ENCODE peak calls at places on chromosomes 16 and 17, in six cellular contexts. C is AG09309, Z is IMR-90, T is thoracic aorta, M is testis, F is B cell. R is an unnamed sample.

GRCh38 chr17:42564815-42565522 is 1.9 kb upstream of the MLX start:
- DNase-seq in C (no peak), Z (no peak), T (no peak), M (no peak), F (no peak), R (no peak)

GRCh38 chr17:20996724-20997615 is 45.8 kb downstream of the USP22 start:
- DNase-seq in C (no peak), Z (no peak), T (no peak), M (no peak), F (no peak), R (no peak)

GRCh38 chr16:67685388-67686112 is 18.9 kb downstream of the C16orf86 start:
- DNase-seq in C (no peak), Z (no peak), T (no peak), M (no peak), F (peak; percentile 58), R (no peak)

GRCh38 chr17:33335491-33336173 is 42.5 kb upstream of the ASIC2 start:
- DNase-seq in C (no peak), Z (no peak), T (no peak), M (no peak), F (no peak), R (no peak)

GRCh38 chr17:47742319-47743181 is 9.5 kb downstream of the TBX21 start:
- DNase-seq in C (no peak), Z (no peak), T (no peak), M (no peak), F (peak; percentile 50), R (no peak)

GRCh38 chr17:1992541-1992940 is 32.6 kb downstream of the RTN4RL1 start:
- DNase-seq in C (no peak), Z (no peak), T (no peak), M (no peak), F (no peak), R (no peak)

GRCh38 chr17:20009302-20010098 is at the start of gene SPECC1:
- DNase-seq in C (no peak), Z (peak; percentile 43), T (peak; percentile 46), M (peak; percentile 85), F (peak; percentile 79), R (peak; percentile 96)

GRCh38 chr16:71746442-71747046 is 22.0 kb upstream of the PHLPP2 start:
- DNase-seq in C (no peak), Z (peak; percentile 52), T (no peak), M (no peak), F (peak; percentile 41), R (peak; percentile 39)

GRCh38 chr17:28792877-28793666 is 49.3 kb downstream of the TRAF4 start:
- DNase-seq in C (no peak), Z (peak; percentile 32), T (no peak), M (no peak), F (no peak), R (no peak)

GRCh38 chr17:17595755-17596154 is 4.2 kb upstream of the PEMT start:
- DNase-seq in C (no peak), Z (no peak), T (no peak), M (no peak), F (no peak), R (no peak)

GRCh38 chr17:79027274-79027924 is 3.4 kb downstream of the C1QTNF1 start:
- DNase-seq in C (no peak), Z (no peak), T (no peak), M (no peak), F (no peak), R (no peak)

GRCh38 chr16:11296706-11297491 is 15.8 kb upstream of the PRM1 start:
- DNase-seq in C (no peak), Z (no peak), T (no peak), M (no peak), F (no peak), R (no peak)

GRCh38 chr16:88672776-88673175 is 9.9 kb upstream of the MVD start:
- DNase-seq in C (no peak), Z (no peak), T (no peak), M (no peak), F (no peak), R (no peak)

GRCh38 chr16:79784007-79784406 is 183.5 kb upstream of the MAF start:
- DNase-seq in C (no peak), Z (no peak), T (no peak), M (no peak), F (no peak), R (no peak)

GRCh38 chr17:263773-264172 is 82.3 kb upstream of the DOC2B start:
- DNase-seq in C (no peak), Z (no peak), T (no peak), M (peak; percentile 10), F (no peak), R (no peak)

GRCh38 chr16:85164838-85165516 is 52.7 kb upstream of the CIBAR2 start:
- DNase-seq in C (no peak), Z (no peak), T (no peak), M (no peak), F (no peak), R (no peak)

GRCh38 chr17:78967782-78968362 is 11.9 kb downstream of the LGALS3BP start:
- DNase-seq in C (no peak), Z (no peak), T (no peak), M (no peak), F (no peak), R (no peak)

GRCh38 chr17:49315551-49315951 is 46.5 kb downstream of the ZNF652 start:
- DNase-seq in C (peak; percentile 74), Z (peak; percentile 91), T (peak; percentile 48), M (peak; percentile 77), F (peak; percentile 82), R (peak; percentile 74)

GRCh38 chr17:79126139-79126538 is 51.5 kb downstream of the ENGASE start:
- DNase-seq in C (no peak), Z (no peak), T (no peak), M (no peak), F (no peak), R (no peak)

GRCh38 chr16:84976644-84977400 is 34.5 kb downstream of the ZDHHC7 start:
- DNase-seq in C (no peak), Z (no peak), T (no peak), M (no peak), F (no peak), R (no peak)

DNA sequence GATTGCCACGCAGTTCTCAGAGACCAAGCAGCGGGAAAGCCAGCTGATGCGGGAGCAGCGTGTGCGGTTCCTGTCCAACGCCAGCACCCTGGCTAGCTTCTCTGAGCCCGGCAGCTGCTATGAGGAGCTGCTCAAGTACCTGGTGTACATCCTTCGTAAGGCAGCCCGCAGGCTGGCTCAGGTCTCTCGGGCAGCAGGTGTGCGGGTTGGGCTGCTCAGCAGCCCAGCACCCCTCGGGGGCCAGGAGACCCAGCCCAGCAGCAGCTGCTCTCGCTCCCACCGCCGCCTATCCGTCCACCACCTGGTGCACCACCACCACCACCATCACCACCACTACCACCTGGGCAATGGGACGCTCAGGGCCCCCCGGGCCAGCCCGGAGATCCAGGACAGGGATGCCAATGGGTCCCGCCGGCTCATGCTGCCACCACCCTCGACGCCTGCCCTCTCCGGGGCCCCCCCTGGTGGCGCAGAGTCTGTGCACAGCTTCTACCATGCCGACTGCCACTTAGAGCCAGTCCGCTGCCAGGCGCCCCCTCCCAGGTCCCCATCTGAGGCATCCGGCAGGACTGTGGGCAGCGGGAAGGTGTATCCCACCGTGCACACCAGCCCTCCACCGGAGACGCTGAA is 15.2 kb downstream of the CACNA1G start:
- DNase-seq in C (no peak), Z (no peak), T (no peak), M (no peak), F (no peak), R (no peak)
- TF ChIP-seq CTCF in C (peak; percentile 3), Z (no peak), T (no peak), M (no peak), F (no peak), R (no peak)

GRCh38 chr17:80971704-80972304 is 19.8 kb upstream of the CHMP6 start:
- DNase-seq in C (no peak), Z (no peak), T (no peak), M (no peak), F (no peak), R (no peak)

GRCh38 chr17:80969030-80969673 is 22.5 kb upstream of the CHMP6 start:
- DNase-seq in C (no peak), Z (no peak), T (no peak), M (no peak), F (no peak), R (no peak)

GRCh38 chr17:80969674-80970043 is 22.0 kb upstream of the CHMP6 start:
- DNase-seq in C (no peak), Z (no peak), T (no peak), M (no peak), F (no peak), R (no peak)

GRCh38 chr17:80970044-80970761 is 21.4 kb upstream of the CHMP6 start:
- DNase-seq in C (no peak), Z (no peak), T (no peak), M (peak; percentile 55), F (peak; percentile 69), R (peak; percentile 87)

GRCh38 chr17:80970762-80971703 is 20.6 kb upstream of the CHMP6 start:
- DNase-seq in C (no peak), Z (no peak), T (no peak), M (no peak), F (no peak), R (no peak)
- TF ChIP-seq CTCF in C (no peak), Z (no peak), T (no peak), M (peak; percentile 7), F (peak; percentile 37), R (no peak)

DNA sequence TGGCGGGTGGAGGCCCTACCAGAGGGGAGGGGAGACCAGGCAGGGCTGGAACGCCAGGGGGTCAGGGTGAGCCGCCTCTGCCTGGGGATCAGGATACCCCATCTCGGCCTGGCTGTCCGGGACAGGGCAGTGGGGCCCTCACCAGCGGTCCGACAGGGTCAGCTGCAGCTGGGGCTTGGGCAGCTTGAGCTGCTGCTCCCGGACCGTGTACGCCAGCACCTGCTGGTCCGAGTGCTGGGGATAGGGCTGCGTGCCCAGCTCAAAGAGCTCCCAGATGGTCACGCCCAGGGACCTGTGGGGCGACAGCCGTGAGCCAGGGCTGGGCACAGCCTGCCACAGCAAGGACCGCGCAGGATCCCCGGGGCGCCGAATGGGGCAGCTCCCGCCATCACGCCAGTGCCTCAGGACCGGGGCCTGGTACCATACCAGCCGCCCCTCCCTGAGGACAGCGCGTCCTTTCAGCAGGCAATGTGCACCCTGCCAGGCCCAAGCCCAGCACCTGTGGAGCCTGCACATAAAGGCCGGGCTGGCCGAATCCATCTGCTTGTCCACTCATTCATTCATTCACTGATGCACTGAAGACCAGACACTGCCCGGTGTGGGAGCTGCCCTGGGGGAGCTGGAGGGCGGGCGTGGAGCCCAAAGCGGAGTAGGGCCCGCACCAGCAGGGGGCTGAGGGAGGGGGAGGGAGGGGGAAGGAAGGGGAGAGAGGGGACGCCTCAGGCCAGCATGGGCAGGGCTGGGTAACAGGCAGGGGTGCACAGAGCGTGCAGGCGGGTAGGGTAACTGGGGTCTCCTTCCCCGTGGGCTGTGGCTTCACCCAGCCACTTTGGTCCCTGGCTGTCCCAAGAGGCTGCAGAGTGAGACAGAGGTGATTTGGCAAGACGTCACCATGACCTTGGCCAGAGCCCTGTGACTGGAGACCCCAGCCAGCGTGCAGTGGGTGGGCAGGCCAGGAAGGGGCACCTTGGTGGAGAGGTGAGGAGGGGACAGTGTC is 42.0 kb upstream of the PVALEF start:
- DNase-seq in C (no peak), Z (no peak), T (no peak), M (no peak), F (no peak), R (no peak)
- TF ChIP-seq CTCF in C (no peak), Z (no peak), T (no peak), M (no peak), F (no peak), R (no peak)

DNA sequence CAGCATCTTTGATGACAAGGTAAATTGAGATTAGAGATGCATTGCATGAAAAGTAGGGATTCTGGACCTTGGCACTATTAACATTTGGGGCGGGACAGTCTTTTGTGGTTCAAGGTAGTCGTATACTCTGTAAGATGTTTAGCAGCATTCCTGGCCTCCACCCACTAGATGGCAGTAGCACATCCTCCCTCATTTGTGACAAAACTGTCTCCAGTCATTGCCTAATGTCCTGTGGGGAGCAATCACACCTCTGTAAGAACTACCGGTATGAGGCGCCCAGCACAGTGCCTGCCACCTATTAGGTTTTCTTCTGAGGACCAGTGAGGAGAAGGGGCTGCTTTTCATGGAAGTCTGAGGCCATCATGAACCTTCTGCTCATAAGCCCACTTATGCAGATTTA is 180.8 kb downstream of the RBFOX1 start:
- DNase-seq in C (no peak), Z (no peak), T (no peak), M (peak; percentile 42), F (no peak), R (no peak)
- TF ChIP-seq CTCF in C (no peak), Z (no peak), T (no peak), M (peak; percentile 22), F (no peak), R (no peak)

R was measured in GM20000.